ENCODE peak calls at places on chromosomes 16 and 17, in six cellular contexts. One of them, this sample, is unnamed.

GRCh38 chr17:74601944-74602572 is 10.0 kb upstream of the CD300LD start:
- DNase-seq in fibroblast of lung: peak
- DNase-seq in ovary: no peak
- DNase-seq in HFFc6: no peak
- DNase-seq in neural crest cell: peak
- DNase-seq in cardiac fibroblast: peak
- DNase-seq in this sample: peak

GRCh38 chr17:28812136-28812979 is 30.2 kb downstream of the FAM222B start:
- DNase-seq in cardiac fibroblast: peak
- DNase-seq in ovary: peak
- DNase-seq in HFFc6: peak
- DNase-seq in neural crest cell: peak
- DNase-seq in fibroblast of lung: peak
- DNase-seq in this sample: peak

GRCh38 chr17:80895366-80895765 is 96.3 kb upstream of the CHMP6 start:
- DNase-seq in cardiac fibroblast: no peak
- DNase-seq in ovary: no peak
- DNase-seq in neural crest cell: no peak
- DNase-seq in fibroblast of lung: no peak
- DNase-seq in HFFc6: no peak
- DNase-seq in this sample: no peak

GRCh38 chr17:72416054-72416691 is 295.4 kb downstream of the SOX9 start:
- DNase-seq in fibroblast of lung: peak
- DNase-seq in cardiac fibroblast: peak
- DNase-seq in HFFc6: no peak
- DNase-seq in ovary: no peak
- DNase-seq in neural crest cell: no peak
- DNase-seq in this sample: no peak

GRCh38 chr16:71230122-71230845 is at the start of gene HYDIN:
- DNase-seq in ovary: peak
- DNase-seq in cardiac fibroblast: peak
- DNase-seq in HFFc6: no peak
- DNase-seq in fibroblast of lung: peak
- DNase-seq in neural crest cell: peak
- DNase-seq in this sample: no peak

GRCh38 chr17:79690988-79691836 is 39.5 kb upstream of the ENPP7 start:
- DNase-seq in HFFc6: no peak
- DNase-seq in cardiac fibroblast: no peak
- DNase-seq in fibroblast of lung: no peak
- DNase-seq in ovary: no peak
- DNase-seq in neural crest cell: no peak
- DNase-seq in this sample: no peak

GRCh38 chr16:78210305-78210704 is 110.9 kb downstream of the WWOX start:
- DNase-seq in HFFc6: no peak
- DNase-seq in neural crest cell: no peak
- DNase-seq in fibroblast of lung: peak
- DNase-seq in ovary: no peak
- DNase-seq in cardiac fibroblast: peak
- DNase-seq in this sample: no peak

GRCh38 chr16:89364603-89365002 is 125.8 kb downstream of the ANKRD11 start:
- DNase-seq in neural crest cell: no peak
- DNase-seq in fibroblast of lung: peak
- DNase-seq in cardiac fibroblast: peak
- DNase-seq in ovary: no peak
- DNase-seq in HFFc6: peak
- DNase-seq in this sample: no peak

GRCh38 chr17:48013876-48014602 is 23.6 kb downstream of the COPZ2 start:
- DNase-seq in cardiac fibroblast: no peak
- DNase-seq in ovary: no peak
- DNase-seq in fibroblast of lung: no peak
- DNase-seq in neural crest cell: peak
- DNase-seq in HFFc6: no peak
- DNase-seq in this sample: no peak

GRCh38 chr17:81412490-81413093 is 17.3 kb downstream of the BAHCC1 start:
- DNase-seq in neural crest cell: no peak
- DNase-seq in fibroblast of lung: peak
- DNase-seq in HFFc6: no peak
- DNase-seq in ovary: peak
- DNase-seq in cardiac fibroblast: peak
- DNase-seq in this sample: peak

GRCh38 chr16:75250809-75251279 is 580 bp downstream of the BCAR1 start:
- DNase-seq in neural crest cell: no peak
- DNase-seq in ovary: no peak
- DNase-seq in HFFc6: no peak
- DNase-seq in cardiac fibroblast: peak
- DNase-seq in fibroblast of lung: no peak
- DNase-seq in this sample: peak

GRCh38 chr17:58301504-58302150 is 20.9 kb upstream of the MPO start:
- DNase-seq in cardiac fibroblast: no peak
- DNase-seq in ovary: no peak
- DNase-seq in neural crest cell: no peak
- DNase-seq in HFFc6: no peak
- DNase-seq in fibroblast of lung: no peak
- DNase-seq in this sample: no peak

GRCh38 chr17:350706-351435 is 1.7 kb downstream of the RPH3AL start:
- DNase-seq in fibroblast of lung: peak
- DNase-seq in cardiac fibroblast: peak
- DNase-seq in neural crest cell: no peak
- DNase-seq in ovary: peak
- DNase-seq in HFFc6: peak
- DNase-seq in this sample: no peak

GRCh38 chr17:57004944-57005579 is 27.1 kb downstream of the SCPEP1 start:
- DNase-seq in HFFc6: no peak
- DNase-seq in neural crest cell: no peak
- DNase-seq in ovary: no peak
- DNase-seq in fibroblast of lung: no peak
- DNase-seq in cardiac fibroblast: no peak
- DNase-seq in this sample: peak

GRCh38 chr17:50275279-50275678 is 1.0 kb downstream of the TMEM92 start:
- DNase-seq in fibroblast of lung: no peak
- DNase-seq in ovary: peak
- DNase-seq in HFFc6: no peak
- DNase-seq in cardiac fibroblast: no peak
- DNase-seq in neural crest cell: no peak
- DNase-seq in this sample: no peak

GRCh38 chr17:78617371-78618061 is 40.3 kb upstream of the DNAH17 start:
- DNase-seq in ovary: no peak
- DNase-seq in cardiac fibroblast: no peak
- DNase-seq in HFFc6: no peak
- DNase-seq in fibroblast of lung: peak
- DNase-seq in neural crest cell: no peak
- DNase-seq in this sample: no peak

GRCh38 chr17:77209330-77209748 is 68.6 kb downstream of the SEC14L1 start:
- DNase-seq in neural crest cell: no peak
- DNase-seq in fibroblast of lung: no peak
- DNase-seq in HFFc6: no peak
- DNase-seq in ovary: no peak
- DNase-seq in cardiac fibroblast: no peak
- DNase-seq in this sample: no peak

GRCh38 chr17:31052187-31052889 is 42.4 kb upstream of the NF1 start:
- DNase-seq in ovary: peak
- DNase-seq in cardiac fibroblast: peak
- DNase-seq in neural crest cell: no peak
- DNase-seq in fibroblast of lung: peak
- DNase-seq in HFFc6: peak
- DNase-seq in this sample: no peak

GRCh38 chr16:15822957-15823356 is 33.9 kb downstream of the MYH11 start:
- DNase-seq in cardiac fibroblast: no peak
- DNase-seq in HFFc6: no peak
- DNase-seq in fibroblast of lung: no peak
- DNase-seq in neural crest cell: no peak
- DNase-seq in ovary: peak
- DNase-seq in this sample: no peak

GRCh38 chr17:38508570-38508950 is 80.3 kb downstream of the ARHGAP23 start:
- DNase-seq in cardiac fibroblast: peak
- DNase-seq in fibroblast of lung: no peak
- DNase-seq in HFFc6: no peak
- DNase-seq in ovary: no peak
- DNase-seq in neural crest cell: no peak
- DNase-seq in this sample: no peak

GRCh38 chr17:38510424-38511125 is 82.3 kb downstream of the ARHGAP23 start:
- DNase-seq in HFFc6: peak
- DNase-seq in ovary: no peak
- DNase-seq in fibroblast of lung: peak
- DNase-seq in cardiac fibroblast: peak
- DNase-seq in neural crest cell: peak
- DNase-seq in this sample: peak

GRCh38 chr17:39196191-39196819 is 1.2 kb downstream of the CACNB1 start:
- DNase-seq in ovary: no peak
- DNase-seq in fibroblast of lung: no peak
- DNase-seq in cardiac fibroblast: no peak
- DNase-seq in HFFc6: no peak
- DNase-seq in neural crest cell: no peak
- DNase-seq in this sample: no peak

GRCh38 chr16:20004931-20005330 is 68.8 kb downstream of the GPR139 start:
- DNase-seq in fibroblast of lung: no peak
- DNase-seq in neural crest cell: no peak
- DNase-seq in HFFc6: no peak
- DNase-seq in cardiac fibroblast: no peak
- DNase-seq in ovary: no peak
- DNase-seq in this sample: no peak
- TF ChIP-seq CTCF in fibroblast of lung: no peak
- TF ChIP-seq CTCF in neural crest cell: peak
- TF ChIP-seq CTCF in HFFc6: peak
- TF ChIP-seq CTCF in cardiac fibroblast: no peak
- TF ChIP-seq CTCF in ovary: no peak
- TF ChIP-seq CTCF in this sample: no peak

DNA sequence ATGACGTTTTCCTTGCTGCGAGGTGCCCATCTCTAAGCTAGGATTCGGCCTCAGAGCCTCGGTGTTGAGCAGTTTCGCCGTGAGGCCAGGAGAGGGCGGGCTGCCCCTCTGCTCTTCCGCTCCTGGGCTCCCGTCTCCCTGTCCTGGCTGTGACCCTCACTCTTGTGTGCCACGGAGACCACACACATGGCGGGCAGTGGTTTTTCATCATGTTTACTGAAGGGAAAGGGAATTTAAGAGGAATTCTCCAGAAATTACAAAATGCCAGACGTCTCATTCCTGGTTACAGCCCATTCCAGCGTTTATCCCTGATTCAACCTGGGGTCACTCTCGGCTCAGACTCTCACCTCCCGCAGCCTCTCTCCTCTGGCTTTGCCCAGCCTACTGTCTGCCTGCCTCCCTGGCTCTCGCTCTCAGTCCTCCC is 96.8 kb upstream of the ELAC2 start:
- DNase-seq in ovary: no peak
- DNase-seq in cardiac fibroblast: peak
- DNase-seq in neural crest cell: peak
- DNase-seq in HFFc6: peak
- DNase-seq in fibroblast of lung: peak
- DNase-seq in this sample: peak
- TF ChIP-seq CTCF in ovary: no peak
- TF ChIP-seq CTCF in cardiac fibroblast: peak
- TF ChIP-seq CTCF in neural crest cell: peak
- TF ChIP-seq CTCF in HFFc6: peak
- TF ChIP-seq CTCF in fibroblast of lung: peak
- TF ChIP-seq CTCF in this sample: peak

GRCh38 chr16:55496509-55497145 is 12.2 kb upstream of the LPCAT2 start:
- DNase-seq in ovary: no peak
- DNase-seq in HFFc6: no peak
- DNase-seq in fibroblast of lung: no peak
- DNase-seq in neural crest cell: no peak
- DNase-seq in cardiac fibroblast: no peak
- DNase-seq in this sample: no peak

GRCh38 chr16:55492756-55493380 is 13.9 kb downstream of the MMP2 start:
- DNase-seq in fibroblast of lung: no peak
- DNase-seq in HFFc6: no peak
- DNase-seq in neural crest cell: no peak
- DNase-seq in ovary: peak
- DNase-seq in cardiac fibroblast: no peak
- DNase-seq in this sample: no peak

GRCh38 chr16:55497558-55497957 is 11.3 kb upstream of the LPCAT2 start:
- DNase-seq in fibroblast of lung: no peak
- DNase-seq in neural crest cell: no peak
- DNase-seq in HFFc6: no peak
- DNase-seq in ovary: no peak
- DNase-seq in cardiac fibroblast: no peak
- DNase-seq in this sample: no peak

GRCh38 chr16:55495616-55496289 is 13.1 kb upstream of the LPCAT2 start:
- DNase-seq in ovary: no peak
- DNase-seq in HFFc6: peak
- DNase-seq in cardiac fibroblast: peak
- DNase-seq in fibroblast of lung: peak
- DNase-seq in neural crest cell: no peak
- DNase-seq in this sample: no peak

DNA sequence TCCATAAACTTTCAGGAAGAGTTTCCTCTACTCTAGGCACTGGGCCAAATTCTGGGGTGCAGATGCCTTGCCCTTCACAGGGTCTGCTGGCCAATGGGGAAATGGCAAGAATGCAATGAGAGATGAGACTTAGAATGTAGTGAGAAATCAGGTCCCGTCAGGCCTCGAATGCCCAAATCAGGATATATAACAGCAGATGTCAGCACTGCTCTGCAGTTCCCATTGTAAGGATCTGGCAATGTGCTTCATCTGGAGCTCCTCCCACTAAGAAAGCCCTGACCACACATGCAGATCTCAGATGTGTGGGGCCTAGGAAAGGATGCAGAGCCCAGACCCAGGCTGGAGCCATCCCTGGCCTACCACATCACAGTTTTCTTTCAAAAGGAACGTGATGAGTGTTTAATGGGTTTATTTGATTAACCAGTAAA is 13.9 kb upstream of the LPCAT2 start:
- DNase-seq in ovary: peak
- DNase-seq in fibroblast of lung: peak
- DNase-seq in neural crest cell: no peak
- DNase-seq in HFFc6: peak
- DNase-seq in cardiac fibroblast: peak
- DNase-seq in this sample: no peak
- TF ChIP-seq CTCF in ovary: no peak
- TF ChIP-seq CTCF in fibroblast of lung: peak
- TF ChIP-seq CTCF in neural crest cell: no peak
- TF ChIP-seq CTCF in HFFc6: peak
- TF ChIP-seq CTCF in cardiac fibroblast: peak
- TF ChIP-seq CTCF in this sample: no peak

GRCh38 chr16:87012954-87013938 is 303.9 kb downstream of the C16orf95 start:
- DNase-seq in HFFc6: no peak
- DNase-seq in ovary: no peak
- DNase-seq in cardiac fibroblast: no peak
- DNase-seq in fibroblast of lung: no peak
- DNase-seq in neural crest cell: no peak
- DNase-seq in this sample: no peak

GRCh38 chr16:87016056-87016455 is 301.1 kb downstream of the C16orf95 start:
- DNase-seq in neural crest cell: no peak
- DNase-seq in ovary: no peak
- DNase-seq in cardiac fibroblast: no peak
- DNase-seq in HFFc6: no peak
- DNase-seq in fibroblast of lung: no peak
- DNase-seq in this sample: no peak

GRCh38 chr16:87016636-87017035 is 300.6 kb downstream of the C16orf95 start:
- DNase-seq in ovary: no peak
- DNase-seq in HFFc6: no peak
- DNase-seq in fibroblast of lung: no peak
- DNase-seq in neural crest cell: no peak
- DNase-seq in cardiac fibroblast: no peak
- DNase-seq in this sample: no peak

GRCh38 chr16:87014112-87014511 is 303.1 kb downstream of the C16orf95 start:
- DNase-seq in fibroblast of lung: no peak
- DNase-seq in ovary: no peak
- DNase-seq in neural crest cell: no peak
- DNase-seq in HFFc6: no peak
- DNase-seq in cardiac fibroblast: no peak
- DNase-seq in this sample: no peak

GRCh38 chr16:87017388-87018012 is 299.7 kb downstream of the C16orf95 start:
- DNase-seq in HFFc6: peak
- DNase-seq in ovary: no peak
- DNase-seq in cardiac fibroblast: peak
- DNase-seq in fibroblast of lung: peak
- DNase-seq in neural crest cell: no peak
- DNase-seq in this sample: no peak
- TF ChIP-seq CTCF in HFFc6: peak
- TF ChIP-seq CTCF in ovary: no peak
- TF ChIP-seq CTCF in cardiac fibroblast: peak
- TF ChIP-seq CTCF in fibroblast of lung: peak
- TF ChIP-seq CTCF in neural crest cell: peak
- TF ChIP-seq CTCF in this sample: no peak